ENCODE peak calls at places on chromosomes 5 and 9, in seven cellular contexts. One of them, this sample, is unnamed.

GRCh38 chr9:135392511-135392910 is 87.1 kb upstream of the PPP1R26 start:
- DNase-seq in heart right ventricle: no peak
- DNase-seq in HL-60: no peak
- DNase-seq in brain microvascular endothelial cell: no peak
- DNase-seq in CD4-positive, alpha-beta T cell: no peak
- DNase-seq in tibial artery: no peak
- DNase-seq in effector memory CD4-positive, alpha-beta T cell: no peak
- DNase-seq in this sample: no peak

GRCh38 chr9:110936252-110936651 is 102.0 kb downstream of the LPAR1 start:
- DNase-seq in heart right ventricle: no peak
- DNase-seq in HL-60: no peak
- DNase-seq in brain microvascular endothelial cell: no peak
- DNase-seq in CD4-positive, alpha-beta T cell: no peak
- DNase-seq in tibial artery: no peak
- DNase-seq in effector memory CD4-positive, alpha-beta T cell: no peak
- DNase-seq in this sample: no peak

GRCh38 chr5:122093861-122094650 is 16.0 kb upstream of the LOX start:
- DNase-seq in heart right ventricle: no peak
- DNase-seq in HL-60: no peak
- DNase-seq in brain microvascular endothelial cell: peak; percentile 22
- DNase-seq in CD4-positive, alpha-beta T cell: no peak
- DNase-seq in tibial artery: no peak
- DNase-seq in effector memory CD4-positive, alpha-beta T cell: no peak
- DNase-seq in this sample: no peak

GRCh38 chr5:39117401-39117800 is 43.2 kb upstream of the RICTOR start:
- DNase-seq in heart right ventricle: no peak
- DNase-seq in HL-60: no peak
- DNase-seq in brain microvascular endothelial cell: no peak
- DNase-seq in CD4-positive, alpha-beta T cell: no peak
- DNase-seq in tibial artery: no peak
- DNase-seq in effector memory CD4-positive, alpha-beta T cell: no peak
- DNase-seq in this sample: no peak

GRCh38 chr5:122149691-122150090 is 20.3 kb downstream of the ZNF474 start:
- DNase-seq in heart right ventricle: no peak
- DNase-seq in HL-60: no peak
- DNase-seq in brain microvascular endothelial cell: no peak
- DNase-seq in CD4-positive, alpha-beta T cell: no peak
- DNase-seq in tibial artery: no peak
- DNase-seq in effector memory CD4-positive, alpha-beta T cell: no peak
- DNase-seq in this sample: no peak

GRCh38 chr9:2621678-2622360 is at the start of gene VLDLR:
- DNase-seq in heart right ventricle: peak; percentile 67
- DNase-seq in HL-60: peak; percentile 76
- DNase-seq in brain microvascular endothelial cell: no peak
- DNase-seq in CD4-positive, alpha-beta T cell: no peak
- DNase-seq in tibial artery: peak; percentile 29
- DNase-seq in effector memory CD4-positive, alpha-beta T cell: no peak
- DNase-seq in this sample: no peak

GRCh38 chr5:142819292-142819691 is 49.1 kb downstream of the ARHGAP26 start:
- DNase-seq in heart right ventricle: no peak
- DNase-seq in HL-60: no peak
- DNase-seq in brain microvascular endothelial cell: no peak
- DNase-seq in CD4-positive, alpha-beta T cell: no peak
- DNase-seq in tibial artery: no peak
- DNase-seq in effector memory CD4-positive, alpha-beta T cell: no peak
- DNase-seq in this sample: no peak

GRCh38 chr5:125480901-125481300 is 734.5 kb upstream of the ZNF608 start:
- DNase-seq in heart right ventricle: no peak
- DNase-seq in HL-60: no peak
- DNase-seq in brain microvascular endothelial cell: no peak
- DNase-seq in CD4-positive, alpha-beta T cell: no peak
- DNase-seq in tibial artery: no peak
- DNase-seq in effector memory CD4-positive, alpha-beta T cell: no peak
- DNase-seq in this sample: no peak

GRCh38 chr9:130043654-130044623 is 950 bp upstream of the FNBP1 start:
- DNase-seq in heart right ventricle: peak; percentile 42
- DNase-seq in HL-60: no peak
- DNase-seq in brain microvascular endothelial cell: no peak
- DNase-seq in CD4-positive, alpha-beta T cell: no peak
- DNase-seq in tibial artery: peak; percentile 78
- DNase-seq in effector memory CD4-positive, alpha-beta T cell: no peak
- DNase-seq in this sample: no peak

GRCh38 chr9:130042406-130042930 is 521 bp downstream of the FNBP1 start:
- DNase-seq in heart right ventricle: peak; percentile 42
- DNase-seq in HL-60: no peak
- DNase-seq in brain microvascular endothelial cell: no peak
- DNase-seq in CD4-positive, alpha-beta T cell: no peak
- DNase-seq in tibial artery: peak; percentile 33
- DNase-seq in effector memory CD4-positive, alpha-beta T cell: no peak
- DNase-seq in this sample: no peak

GRCh38 chr9:130049431-130050210 is 4.1 kb upstream of the GPR107 start:
- DNase-seq in heart right ventricle: no peak
- DNase-seq in HL-60: no peak
- DNase-seq in brain microvascular endothelial cell: no peak
- DNase-seq in CD4-positive, alpha-beta T cell: no peak
- DNase-seq in tibial artery: no peak
- DNase-seq in effector memory CD4-positive, alpha-beta T cell: no peak
- DNase-seq in this sample: no peak

GRCh38 chr9:130042931-130043653 is at the start of gene FNBP1:
- DNase-seq in heart right ventricle: peak; percentile 84
- DNase-seq in HL-60: peak; percentile 68
- DNase-seq in brain microvascular endothelial cell: peak; percentile 61
- DNase-seq in CD4-positive, alpha-beta T cell: peak; percentile 81
- DNase-seq in tibial artery: peak; percentile 77
- DNase-seq in effector memory CD4-positive, alpha-beta T cell: peak; percentile 71
- DNase-seq in this sample: peak; percentile 75

DNA sequence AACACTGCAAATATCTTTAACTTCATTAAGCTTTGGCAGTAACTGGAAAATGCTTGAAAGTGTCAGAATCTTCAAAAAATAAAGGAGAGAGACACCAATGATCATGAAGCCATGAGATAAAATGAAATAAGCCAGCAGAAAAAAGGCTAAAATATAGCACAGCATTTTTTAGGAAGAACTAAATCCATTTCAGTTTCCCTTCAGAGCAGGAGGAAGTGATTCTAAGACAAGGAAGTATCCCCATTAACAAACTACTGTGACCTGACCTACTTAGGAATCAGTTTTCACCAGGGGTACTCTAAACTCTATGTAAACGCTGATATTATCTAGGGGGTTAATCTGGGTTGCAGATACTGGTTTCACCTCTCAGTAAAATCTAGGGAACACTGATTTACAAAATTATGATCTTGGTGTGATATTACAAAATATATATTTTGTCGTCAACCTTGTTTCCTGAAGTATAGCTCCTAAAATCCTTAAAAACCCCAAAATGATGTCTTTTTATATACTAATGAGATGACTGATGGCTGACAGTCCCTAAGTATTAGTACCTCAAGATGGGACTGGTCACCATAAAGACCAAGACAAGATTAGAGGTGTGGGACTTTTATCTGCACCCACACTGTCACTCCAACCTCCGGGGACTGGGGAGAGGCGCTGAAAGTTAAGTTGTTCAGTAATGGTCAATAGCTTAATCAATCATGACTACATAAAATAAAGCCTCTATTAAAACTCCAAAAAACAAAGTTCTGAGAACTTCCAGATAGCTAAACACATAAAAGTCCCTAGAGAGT is 2.9 kb upstream of the FNBP1 start:
- DNase-seq in heart right ventricle: no peak
- DNase-seq in HL-60: no peak
- DNase-seq in brain microvascular endothelial cell: no peak
- DNase-seq in CD4-positive, alpha-beta T cell: no peak
- DNase-seq in tibial artery: no peak
- DNase-seq in effector memory CD4-positive, alpha-beta T cell: no peak
- DNase-seq in this sample: no peak
- H3K27ac ChIP-seq in heart right ventricle: no peak overlapping the region
- H3K27ac ChIP-seq in HL-60: peak overlapping the region; percentile 80
- H3K27ac ChIP-seq in brain microvascular endothelial cell: no peak overlapping the region
- H3K27ac ChIP-seq in CD4-positive, alpha-beta T cell: no peak overlapping the region
- H3K27ac ChIP-seq in tibial artery: no peak overlapping the region
- H3K27ac ChIP-seq in effector memory CD4-positive, alpha-beta T cell: peak overlapping the region; percentile 28
- H3K27ac ChIP-seq in this sample: peak overlapping the region; percentile 87

GRCh38 chr5:176381979-176382378 is 6.4 kb downstream of the NOP16 start:
- DNase-seq in heart right ventricle: no peak
- DNase-seq in HL-60: no peak
- DNase-seq in brain microvascular endothelial cell: no peak
- DNase-seq in CD4-positive, alpha-beta T cell: no peak
- DNase-seq in tibial artery: no peak
- DNase-seq in effector memory CD4-positive, alpha-beta T cell: no peak
- DNase-seq in this sample: no peak
- H3K27ac ChIP-seq in heart right ventricle: peak overlapping the region; percentile 56
- H3K27ac ChIP-seq in HL-60: no peak overlapping the region
- H3K27ac ChIP-seq in brain microvascular endothelial cell: no peak overlapping the region
- H3K27ac ChIP-seq in CD4-positive, alpha-beta T cell: no peak overlapping the region
- H3K27ac ChIP-seq in tibial artery: peak overlapping the region; percentile 79
- H3K27ac ChIP-seq in effector memory CD4-positive, alpha-beta T cell: no peak overlapping the region
- H3K27ac ChIP-seq in this sample: no peak overlapping the region

DNA sequence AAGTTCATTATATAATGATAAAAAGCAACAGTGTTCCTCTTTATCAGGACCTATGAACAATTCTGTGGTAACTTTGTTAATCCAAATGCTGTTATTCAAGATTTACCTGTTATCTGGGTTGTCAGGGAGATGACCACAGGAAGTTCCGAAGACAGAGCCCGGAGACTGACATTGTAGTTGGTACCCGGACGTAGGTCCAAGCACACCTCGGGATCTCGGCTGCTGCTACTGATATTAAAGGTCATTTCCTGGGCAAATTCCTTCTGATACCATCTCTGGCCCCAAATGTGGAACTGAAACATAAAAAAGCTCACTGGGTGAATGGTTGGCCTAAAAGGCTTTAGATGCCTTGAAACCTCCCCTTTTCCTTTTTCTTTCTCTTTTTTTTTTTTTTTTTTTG is 96.7 kb downstream of the SUSD1 start:
- DNase-seq in heart right ventricle: no peak
- DNase-seq in HL-60: no peak
- DNase-seq in brain microvascular endothelial cell: no peak
- DNase-seq in CD4-positive, alpha-beta T cell: no peak
- DNase-seq in tibial artery: no peak
- DNase-seq in effector memory CD4-positive, alpha-beta T cell: no peak
- DNase-seq in this sample: no peak
- H3K27ac ChIP-seq in heart right ventricle: peak overlapping the region; percentile 49
- H3K27ac ChIP-seq in HL-60: no peak overlapping the region
- H3K27ac ChIP-seq in brain microvascular endothelial cell: no peak overlapping the region
- H3K27ac ChIP-seq in CD4-positive, alpha-beta T cell: no peak overlapping the region
- H3K27ac ChIP-seq in tibial artery: no peak overlapping the region
- H3K27ac ChIP-seq in effector memory CD4-positive, alpha-beta T cell: no peak overlapping the region
- H3K27ac ChIP-seq in this sample: no peak overlapping the region

DNA sequence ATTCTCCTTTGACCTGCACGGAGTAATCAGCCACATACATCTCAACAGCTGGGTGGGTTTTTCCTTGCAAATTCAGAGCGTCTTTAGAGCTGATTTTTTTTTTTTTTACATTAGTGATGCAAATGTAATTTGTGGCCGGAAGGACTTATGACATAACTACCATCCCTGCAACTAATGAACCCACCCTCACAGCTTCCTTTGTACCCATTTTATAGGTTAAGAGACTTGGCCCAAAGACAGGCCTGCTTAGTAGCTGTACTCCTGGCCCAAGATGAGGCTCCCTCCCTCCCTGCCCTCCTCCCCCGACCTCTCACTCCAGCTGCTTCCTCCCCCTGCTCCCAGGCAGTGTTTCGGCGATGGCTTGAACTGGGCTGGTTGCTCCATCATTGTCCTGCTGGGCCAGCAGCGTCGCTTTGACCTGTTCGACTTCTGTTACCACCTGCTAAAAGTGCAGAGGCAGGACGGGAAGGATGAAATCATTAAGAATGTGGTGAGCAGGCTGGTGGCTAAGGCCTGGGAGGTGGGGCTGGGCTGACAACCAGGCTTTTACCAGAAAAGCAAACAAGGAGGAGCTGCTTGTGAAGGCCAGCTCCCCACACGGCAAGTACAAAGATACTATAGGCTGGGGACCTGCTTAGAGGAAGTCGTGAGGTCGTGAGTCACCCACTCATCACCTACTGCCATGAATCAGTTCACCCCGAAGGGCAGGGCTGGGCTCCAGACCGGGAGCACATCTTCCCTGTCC is 69.7 kb upstream of the NIPAL4 start:
- DNase-seq in heart right ventricle: no peak
- DNase-seq in HL-60: no peak
- DNase-seq in brain microvascular endothelial cell: peak; percentile 89
- DNase-seq in CD4-positive, alpha-beta T cell: peak; percentile 19
- DNase-seq in tibial artery: no peak
- DNase-seq in effector memory CD4-positive, alpha-beta T cell: peak; percentile 31
- DNase-seq in this sample: peak; percentile 80
- H3K27ac ChIP-seq in heart right ventricle: no peak overlapping the region
- H3K27ac ChIP-seq in HL-60: no peak overlapping the region
- H3K27ac ChIP-seq in brain microvascular endothelial cell: peak overlapping the region; percentile 32
- H3K27ac ChIP-seq in CD4-positive, alpha-beta T cell: no peak overlapping the region
- H3K27ac ChIP-seq in tibial artery: peak overlapping the region; percentile 60
- H3K27ac ChIP-seq in effector memory CD4-positive, alpha-beta T cell: peak overlapping the region; percentile 60
- H3K27ac ChIP-seq in this sample: peak overlapping the region; percentile 88

DNA sequence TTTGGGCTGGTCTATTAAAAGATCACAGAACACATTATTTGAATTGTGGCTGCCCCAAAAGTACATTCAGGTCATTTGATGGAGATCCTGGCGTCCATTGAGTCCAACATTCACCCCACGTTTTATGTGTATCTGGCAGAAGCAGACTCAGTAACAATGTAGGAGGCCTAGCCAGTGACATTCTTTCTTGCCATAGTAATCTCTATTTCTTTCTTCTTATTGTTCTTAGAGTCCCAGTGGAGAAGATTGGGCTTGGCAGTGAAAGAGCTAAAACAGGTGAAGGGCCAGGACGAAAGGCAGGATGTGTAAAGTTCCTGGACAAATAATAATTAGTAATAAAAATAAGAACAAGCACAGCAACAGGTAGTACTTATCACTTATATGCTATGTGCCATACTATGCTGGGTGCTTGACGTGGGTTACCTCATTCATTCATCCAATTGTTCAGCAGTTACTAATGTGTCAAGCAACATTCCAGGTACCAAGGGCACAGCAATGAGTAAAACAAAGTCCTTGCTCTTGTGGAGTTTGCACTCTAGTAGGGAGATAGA is 12.6 kb upstream of the ANKH start:
- DNase-seq in heart right ventricle: no peak
- DNase-seq in HL-60: no peak
- DNase-seq in brain microvascular endothelial cell: no peak
- DNase-seq in CD4-positive, alpha-beta T cell: no peak
- DNase-seq in tibial artery: no peak
- DNase-seq in effector memory CD4-positive, alpha-beta T cell: no peak
- DNase-seq in this sample: no peak
- H3K27ac ChIP-seq in heart right ventricle: no peak overlapping the region
- H3K27ac ChIP-seq in HL-60: no peak overlapping the region
- H3K27ac ChIP-seq in brain microvascular endothelial cell: no peak overlapping the region
- H3K27ac ChIP-seq in CD4-positive, alpha-beta T cell: no peak overlapping the region
- H3K27ac ChIP-seq in tibial artery: no peak overlapping the region
- H3K27ac ChIP-seq in effector memory CD4-positive, alpha-beta T cell: no peak overlapping the region
- H3K27ac ChIP-seq in this sample: no peak overlapping the region

This sample was measured in CD4-positive, CD25-positive, alpha-beta regulatory T cell.